ENCODE peak calls at places on chromosomes 3 and 15, in five cellular contexts. Y is CD8-positive, alpha-beta T cell; F is cortex of kidney; G is GM23338; M is left colon. W is an unnamed sample.

GRCh38 chr3:56119575-56120349 is 348.5 kb downstream of the ERC2 start:
- DNase-seq in Y (no peak), F (no peak), G (no peak), M (no peak), W (no peak)

GRCh38 chr3:11509175-11510000 is 134.3 kb downstream of the VGLL4 start:
- DNase-seq in Y (no peak), F (no peak), G (peak), M (peak), W (no peak)

GRCh38 chr3:13237776-13238490 is 164.7 kb upstream of the IQSEC1 start:
- DNase-seq in Y (no peak), F (no peak), G (no peak), M (no peak), W (no peak)

GRCh38 chr3:27880969-27881892 is 159.1 kb upstream of the EOMES start:
- DNase-seq in Y (peak), F (no peak), G (no peak), M (no peak), W (no peak)

GRCh38 chr15:40853241-40853890 is 9.5 kb downstream of the SPINT1 start:
- DNase-seq in Y (no peak), F (no peak), G (no peak), M (peak), W (no peak)

GRCh38 chr15:68783226-68784054 is 37.3 kb downstream of the ANP32A start:
- DNase-seq in Y (peak), F (no peak), G (peak), M (peak), W (peak)

GRCh38 chr3:99777210-99777549 is 40.5 kb upstream of the CMSS1 start:
- DNase-seq in Y (no peak), F (no peak), G (no peak), M (no peak), W (no peak)

GRCh38 chr3:64185436-64185835 is 39.8 kb downstream of the PRICKLE2 start:
- DNase-seq in Y (no peak), F (no peak), G (no peak), M (no peak), W (no peak)

GRCh38 chr15:81886586-81886985 is 159.2 kb downstream of the MEX3B start:
- DNase-seq in Y (no peak), F (no peak), G (no peak), M (no peak), W (no peak)

GRCh38 chr15:33242165-33242564 is 47.7 kb upstream of the FMN1 start:
- DNase-seq in Y (no peak), F (no peak), G (peak), M (no peak), W (no peak)

GRCh38 chr3:134423153-134423552 is 48.9 kb upstream of the AMOTL2 start:
- DNase-seq in Y (no peak), F (no peak), G (peak), M (no peak), W (no peak)

GRCh38 chr3:50237133-50237651 is 1.2 kb downstream of the GNAI2 start:
- DNase-seq in Y (no peak), F (no peak), G (peak), M (no peak), W (peak)

GRCh38 chr3:139935866-139936817 is 1.2 kb downstream of the CLSTN2 start:
- DNase-seq in Y (no peak), F (no peak), G (peak), M (no peak), W (no peak)

GRCh38 chr15:38714309-38715072 is 149.9 kb upstream of the RASGRP1 start:
- DNase-seq in Y (no peak), F (no peak), G (no peak), M (no peak), W (no peak)

GRCh38 chr3:190197346-190197763 is 76.7 kb upstream of the P3H2 start:
- DNase-seq in Y (no peak), F (no peak), G (peak), M (no peak), W (no peak)

GRCh38 chr3:65039754-65040210 is 352.0 kb upstream of the ADAMTS9 start:
- DNase-seq in Y (no peak), F (no peak), G (no peak), M (no peak), W (no peak)

GRCh38 chr15:98503970-98504369 is 144.4 kb upstream of the IGF1R start:
- DNase-seq in Y (no peak), F (no peak), G (no peak), M (no peak), W (no peak)

GRCh38 chr3:129166579-129167332 is 5.9 kb upstream of the ISY1 start:
- DNase-seq in Y (no peak), F (no peak), G (no peak), M (no peak), W (no peak)